ENCODE peak calls at places on chromosomes 3 and 15, in ten cellular contexts. B, H, F, D, A, T, I, W, R and J are unnamed samples.

GRCh38 chr3:117045143-117045542 is 335.6 kb downstream of the TUSC7 start:
- DNase-seq in W (no peak), B (no peak), H (no peak), R (no peak), T (peak; percentile 18), I (peak; percentile 66), D (no peak), F (no peak), A (no peak), J (no peak)

GRCh38 chr15:49145651-49146609 is 9.5 kb downstream of the COPS2 start:
- DNase-seq in W (no peak), H (peak; percentile 58), I (peak; percentile 61), F (no peak), A (no peak), R (no peak), D (peak; percentile 49), B (no peak), T (no peak), J (no peak)

GRCh38 chr3:196341142-196341541 is 3.0 kb upstream of the TM4SF19 start:
- DNase-seq in B (no peak), H (no peak), A (no peak), F (peak; percentile 14), I (no peak), W (no peak), R (no peak), D (no peak), T (no peak), J (no peak)

GRCh38 chr3:27568393-27568792 is 84.2 kb upstream of the SLC4A7 start:
- DNase-seq in H (no peak), A (peak; percentile 58), I (no peak), W (peak; percentile 45), T (peak; percentile 31), D (no peak), R (peak; percentile 80), F (no peak), B (peak; percentile 58), J (peak; percentile 75)

GRCh38 chr3:61181874-61182273 is 69.4 kb downstream of the FHIT start:
- DNase-seq in F (no peak), A (no peak), B (no peak), I (no peak), R (no peak), T (no peak), H (peak; percentile 73), W (no peak), D (no peak), J (no peak)

GRCh38 chr3:20047940-20048339 is 7.7 kb downstream of the KAT2B start:
- DNase-seq in A (no peak), F (no peak), W (no peak), H (no peak), I (no peak), T (no peak), B (no peak), D (no peak), R (no peak), J (no peak)

GRCh38 chr15:83960192-83960829 is 275.3 kb upstream of the GOLGA6L4 start:
- DNase-seq in R (no peak), H (no peak), B (no peak), F (no peak), A (no peak), T (no peak), D (no peak), I (no peak), W (no peak), J (no peak)

GRCh38 chr15:68220489-68220888 is 9.0 kb downstream of the CLN6 start:
- DNase-seq in D (no peak), A (no peak), B (no peak), I (no peak), R (no peak), F (no peak), T (no peak), W (no peak), H (no peak), J (no peak)

GRCh38 chr3:9951126-9951525 is 1.1 kb downstream of the PRRT3 start:
- DNase-seq in W (no peak), F (no peak), R (no peak), D (peak; percentile 24), B (no peak), A (no peak), I (no peak), H (peak; percentile 78), T (no peak), J (no peak)
- H3K4me3 ChIP-seq in W (peak overlapping the region; percentile 74), F (no peak overlapping the region), R (peak overlapping the region; percentile 77), D (peak overlapping the region; percentile 81), B (no peak overlapping the region), A (no peak overlapping the region), I (peak overlapping the region; percentile 98), H (peak overlapping the region; percentile 83), T (no peak overlapping the region), J (no peak overlapping the region)

DNA sequence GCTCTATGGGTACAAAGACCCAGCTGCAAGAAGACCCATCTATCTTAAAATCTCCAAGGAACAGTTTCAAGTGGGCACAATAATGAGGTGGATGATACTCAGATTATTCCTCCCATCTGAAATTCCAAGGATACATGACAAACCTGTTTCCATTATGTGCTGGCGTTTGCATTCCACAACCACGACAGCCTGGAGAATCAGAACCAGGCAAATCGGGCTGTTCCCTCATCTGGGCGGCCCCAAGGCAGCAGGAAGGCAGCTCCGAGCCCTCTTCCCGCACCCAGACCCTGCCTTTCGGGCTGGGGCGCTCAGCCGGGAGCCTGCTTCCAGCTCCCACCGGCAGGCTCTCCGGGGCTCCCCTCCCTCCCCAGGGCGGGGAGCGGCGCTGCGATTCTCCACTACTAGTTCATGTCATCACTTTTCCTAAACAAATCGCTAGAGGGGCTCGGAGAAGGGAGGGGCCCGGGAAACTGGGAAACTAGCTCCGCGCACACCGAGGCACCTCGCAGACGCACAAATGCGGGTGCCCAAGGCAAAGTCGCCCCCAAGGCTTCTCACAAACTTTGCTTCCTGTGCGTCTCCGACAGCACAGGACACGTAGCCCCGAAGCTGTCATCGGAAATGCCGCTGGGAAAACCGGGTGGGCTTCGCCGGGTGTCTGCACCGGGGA is at the start of gene MGLL:
- DNase-seq in R (peak; percentile 62), H (no peak), T (no peak), B (peak; percentile 68), D (no peak), I (peak; percentile 49), A (peak; percentile 63), W (no peak), F (no peak), J (peak; percentile 64)
- H3K4me3 ChIP-seq in R (peak within 1 kb of the TSS; percentile 81), H (peak within 1 kb of the TSS; percentile 98), T (peak within 1 kb of the TSS; percentile 82), B (peak within 1 kb of the TSS; percentile 81), D (no peak within 1 kb of the TSS), I (peak within 1 kb of the TSS; percentile 81), A (peak within 1 kb of the TSS; percentile 91), W (peak within 1 kb of the TSS; percentile 77), F (peak within 1 kb of the TSS; percentile 77), J (peak within 1 kb of the TSS; percentile 87)

GRCh38 chr3:138950006-138950644 is 3.1 kb downstream of the FOXL2NB start:
- DNase-seq in B (no peak), A (no peak), R (no peak), F (no peak), I (peak; percentile 77), W (no peak), H (no peak), D (no peak), T (no peak), J (no peak)

GRCh38 chr3:138948371-138949001 is 1.5 kb downstream of the FOXL2NB start:
- DNase-seq in T (no peak), A (no peak), W (no peak), B (no peak), H (no peak), F (no peak), R (no peak), D (no peak), I (no peak), J (no peak)

GRCh38 chr3:138949445-138950005 is 2.5 kb downstream of the FOXL2NB start:
- DNase-seq in B (no peak), R (no peak), F (no peak), I (peak; percentile 32), W (no peak), D (no peak), T (no peak), A (no peak), H (no peak), J (no peak)

GRCh38 chr3:138949002-138949418 is 2.0 kb downstream of the FOXL2NB start:
- DNase-seq in H (no peak), T (no peak), D (no peak), A (no peak), B (no peak), R (no peak), F (no peak), I (peak; percentile 58), W (no peak), J (no peak)

GRCh38 chr3:138950701-138951100 is 3.7 kb downstream of the FOXL2NB start:
- DNase-seq in T (no peak), H (no peak), F (no peak), A (no peak), B (no peak), I (no peak), D (no peak), W (no peak), R (no peak), J (no peak)
- H3K4me3 ChIP-seq in T (no peak overlapping the region), H (no peak overlapping the region), F (no peak overlapping the region), A (no peak overlapping the region), B (no peak overlapping the region), I (peak overlapping the region; percentile 51), D (no peak overlapping the region), W (no peak overlapping the region), R (peak overlapping the region; percentile 62), J (no peak overlapping the region)

GRCh38 chr15:65824031-65824743 is 32.1 kb upstream of the DENND4A start:
- DNase-seq in W (no peak), T (peak; percentile 53), I (peak; percentile 67), D (peak; percentile 56), B (no peak), F (no peak), H (peak; percentile 77), R (peak; percentile 50), A (no peak), J (no peak)

GRCh38 chr15:65819563-65819960 is 27.5 kb upstream of the DENND4A start:
- DNase-seq in R (no peak), W (no peak), B (no peak), H (no peak), A (no peak), D (no peak), F (no peak), T (no peak), I (no peak), J (no peak)

GRCh38 chr15:65821070-65821469 is 29.0 kb upstream of the DENND4A start:
- DNase-seq in H (peak; percentile 47), R (no peak), B (no peak), I (no peak), D (no peak), W (no peak), F (no peak), T (no peak), A (no peak), J (no peak)

GRCh38 chr15:65816441-65816840 is 24.3 kb upstream of the DENND4A start:
- DNase-seq in F (no peak), A (no peak), T (no peak), W (no peak), H (no peak), B (no peak), D (no peak), R (no peak), I (no peak), J (no peak)

DNA sequence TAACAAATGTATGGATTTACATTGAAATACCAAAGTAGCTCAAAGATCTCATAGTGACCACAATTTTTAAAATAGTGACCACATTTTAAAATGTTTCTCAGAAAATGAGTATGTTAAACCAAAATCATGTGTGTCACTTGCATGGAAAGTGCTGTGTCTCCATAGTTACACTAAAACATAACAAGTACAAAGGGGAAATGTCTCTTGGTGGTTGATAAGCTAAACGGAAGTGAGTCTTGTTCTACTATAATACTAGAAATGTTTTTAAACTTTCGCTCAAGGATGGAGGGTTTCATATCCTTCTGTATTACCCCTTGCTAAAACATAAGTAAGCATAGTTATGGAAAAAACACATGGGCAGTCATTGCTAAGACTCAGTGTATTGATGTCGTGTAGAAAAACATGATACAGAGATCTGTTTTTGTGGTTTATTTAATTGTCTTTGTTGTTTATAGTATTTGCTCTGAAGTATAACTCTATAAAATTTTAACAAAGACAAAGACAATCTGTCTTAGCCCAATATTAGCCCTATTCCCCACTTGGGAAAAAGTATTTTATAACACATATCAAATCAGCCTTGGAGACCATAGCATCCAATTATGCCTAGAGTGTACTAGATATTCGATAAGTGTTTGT is 27.0 kb upstream of the DENND4A start:
- DNase-seq in I (no peak), T (no peak), H (peak; percentile 89), B (no peak), F (no peak), W (no peak), D (peak; percentile 70), A (no peak), R (no peak), J (no peak)
- H3K4me3 ChIP-seq in I (no peak overlapping the region), T (no peak overlapping the region), H (no peak overlapping the region), B (no peak overlapping the region), F (no peak overlapping the region), W (no peak overlapping the region), D (no peak overlapping the region), A (no peak overlapping the region), R (no peak overlapping the region), J (no peak overlapping the region)